ENCODE peak calls at places on chromosome 11, in seven cellular contexts. Q is NCI-H1930, B is DMS53, T is retina, W is substantia nigra, N is T-helper 9 cell, L is AG20443. V is an unnamed sample.

GRCh38 chr11:125941606-125942275 is 4.1 kb upstream of the VSIG10L2 start:
- DNase-seq in L (peak), W (no peak), Q (peak), N (peak), T (peak), B (peak), V (peak)

GRCh38 chr11:504053-504993 is 2.7 kb downstream of the RNH1 start:
- DNase-seq in N (no peak), T (no peak), Q (no peak), L (peak), B (no peak), W (no peak), V (peak)

GRCh38 chr11:60938500-60938899 is 13.5 kb downstream of the SLC15A3 start:
- DNase-seq in B (no peak), L (no peak), Q (no peak), N (no peak), W (no peak), T (no peak), V (no peak)

GRCh38 chr11:64419818-64420485 is 61.0 kb downstream of the RPS6KA4 start:
- DNase-seq in N (no peak), W (no peak), T (no peak), B (peak), Q (no peak), L (no peak), V (peak)

GRCh38 chr11:118142809-118143208 is 9.8 kb downstream of the SCN4B start:
- DNase-seq in L (no peak), N (no peak), W (no peak), B (peak), Q (no peak), T (no peak), V (no peak)

GRCh38 chr11:106271126-106271525 is 193.7 kb downstream of the AASDHPPT start:
- DNase-seq in N (no peak), T (no peak), Q (no peak), L (no peak), W (no peak), B (no peak), V (no peak)

GRCh38 chr11:99376463-99376862 is 355.7 kb downstream of the CNTN5 start:
- DNase-seq in Q (no peak), N (no peak), T (no peak), L (no peak), B (peak), W (no peak), V (no peak)

GRCh38 chr11:108933630-108934029 is 268.8 kb downstream of the DDX10 start:
- DNase-seq in Q (no peak), B (no peak), T (no peak), L (peak), W (no peak), N (no peak), V (peak)

GRCh38 chr11:13016415-13016814 is 7.3 kb downstream of the RASSF10 start:
- DNase-seq in L (no peak), T (no peak), B (peak), N (no peak), Q (no peak), W (no peak), V (no peak)

GRCh38 chr11:27204527-27204926 is 158.5 kb downstream of the CCDC34 start:
- DNase-seq in B (peak), Q (no peak), T (no peak), W (no peak), N (no peak), L (no peak), V (no peak)

GRCh38 chr11:131764126-131764525 is 393.7 kb downstream of the NTM start:
- DNase-seq in W (no peak), Q (no peak), N (no peak), T (no peak), L (no peak), B (no peak), V (no peak)

GRCh38 chr11:26227311-26227710 is 104.6 kb upstream of the ANO3 start:
- DNase-seq in B (peak), Q (no peak), L (peak), T (no peak), W (no peak), N (no peak), V (peak)

GRCh38 chr11:106697058-106697457 is 321.2 kb downstream of the GUCY1A2 start:
- DNase-seq in Q (no peak), N (no peak), T (no peak), L (peak), W (no peak), B (no peak), V (no peak)

GRCh38 chr11:72138821-72139390 is 3.4 kb downstream of the FOLR3 start:
- DNase-seq in W (no peak), N (no peak), Q (no peak), T (no peak), L (no peak), B (no peak), V (no peak)

GRCh38 chr11:132336781-132337535 is 966.5 kb downstream of the NTM start:
- DNase-seq in Q (no peak), B (no peak), L (no peak), N (no peak), W (no peak), T (no peak), V (no peak)

GRCh38 chr11:130369141-130369691 is 54.5 kb upstream of the ZBTB44 start:
- DNase-seq in Q (no peak), L (peak), T (no peak), N (no peak), W (peak), B (no peak), V (no peak)

GRCh38 chr11:42576318-42576717 is 735.5 kb upstream of the API5 start:
- DNase-seq in L (no peak), T (no peak), N (no peak), W (no peak), B (no peak), Q (no peak), V (no peak)

GRCh38 chr11:123653997-123654565 is 343 bp downstream of the SCN3B start:
- DNase-seq in B (peak), L (peak), N (no peak), W (no peak), Q (peak), T (peak), V (peak)

GRCh38 chr11:116601734-116602636 is 170.8 kb downstream of the BUD13 start:
- DNase-seq in W (no peak), N (no peak), T (no peak), Q (no peak), L (no peak), B (peak), V (no peak)

GRCh38 chr11:45881708-45882368 is 3.6 kb upstream of the MAPK8IP1 start:
- DNase-seq in T (no peak), N (no peak), W (no peak), B (no peak), L (no peak), Q (no peak), V (no peak)

GRCh38 chr11:2434008-2434407 is 10.3 kb downstream of the TRPM5 start:
- DNase-seq in N (no peak), L (no peak), T (no peak), W (no peak), Q (no peak), B (no peak), V (no peak)

GRCh38 chr11:78179459-78180071 is 8.9 kb downstream of the KCTD21 start:
- DNase-seq in W (no peak), T (no peak), Q (no peak), N (no peak), B (peak), L (no peak), V (no peak)

GRCh38 chr11:111066861-111067260 is 178.7 kb upstream of the POU2AF2 start:
- DNase-seq in W (no peak), L (no peak), N (no peak), Q (no peak), T (no peak), B (no peak), V (no peak)

GRCh38 chr11:69220581-69221051 is 64.9 kb downstream of the SMIM38 start:
- DNase-seq in T (no peak), L (peak), W (no peak), Q (no peak), N (no peak), B (no peak), V (no peak)

GRCh38 chr11:114880458-114880857 is 202.1 kb downstream of the NXPE2 start:
- DNase-seq in Q (no peak), B (peak), T (peak), L (no peak), W (no peak), N (no peak), V (no peak)

GRCh38 chr11:86955111-86955673 is at the start of gene FZD4:
- DNase-seq in L (peak), N (no peak), W (peak), Q (peak), T (peak), B (peak), V (peak)

GRCh38 chr11:86999859-87000753 is 37.6 kb upstream of the TMEM135 start:
- DNase-seq in W (no peak), L (peak), B (peak), T (no peak), N (no peak), Q (no peak), V (no peak)

GRCh38 chr11:10044618-10045017 is 249.4 kb downstream of the SBF2 start:
- DNase-seq in Q (no peak), B (peak), T (no peak), N (no peak), W (no peak), L (no peak), V (no peak)

GRCh38 chr11:66710384-66710930 is 18.6 kb downstream of the SPTBN2 start:
- DNase-seq in T (no peak), Q (no peak), N (no peak), W (no peak), B (no peak), L (no peak), V (no peak)

GRCh38 chr11:45154276-45154675 is 7.8 kb downstream of the PRDM11 start:
- DNase-seq in Q (no peak), T (no peak), W (no peak), N (no peak), L (no peak), B (no peak), V (no peak)

GRCh38 chr11:130522284-130522961 is 74.0 kb downstream of the ADAMTS15 start:
- DNase-seq in L (peak), B (peak), N (no peak), W (no peak), T (peak), Q (no peak), V (peak)

GRCh38 chr11:63683133-63683991 is 2.1 kb downstream of the RTN3 start:
- DNase-seq in B (no peak), Q (no peak), T (no peak), N (no peak), L (peak), W (no peak), V (no peak)

GRCh38 chr11:128246364-128247234 is 340.8 kb downstream of the ETS1 start:
- DNase-seq in B (no peak), Q (no peak), T (no peak), W (no peak), N (no peak), L (peak), V (no peak)

GRCh38 chr11:34653851-34654490 is 33.1 kb downstream of the EHF start:
- DNase-seq in T (no peak), B (peak), Q (no peak), N (no peak), W (no peak), L (peak), V (peak)

GRCh38 chr11:130528301-130528651 is 79.8 kb downstream of the ADAMTS15 start:
- DNase-seq in W (no peak), L (no peak), B (no peak), T (no peak), Q (no peak), N (no peak), V (no peak)

GRCh38 chr11:119891392-119891791 is 162.4 kb upstream of the NECTIN1 start:
- DNase-seq in T (no peak), Q (no peak), W (peak), L (no peak), N (no peak), B (no peak), V (no peak)

GRCh38 chr11:16297332-16297731 is 59.0 kb downstream of the SOX6 start:
- DNase-seq in T (peak), Q (no peak), N (no peak), B (no peak), W (no peak), L (no peak), V (no peak)

GRCh38 chr11:65524010-65524746 is 705 bp upstream of the SCYL1 start:
- DNase-seq in L (no peak), W (no peak), Q (no peak), T (peak), B (peak), N (no peak), V (no peak)

V was measured in hepatic stellate cell.